ENCODE peak calls at places on chromosomes 5 and 9, in seven cellular contexts. W, S, N, Y, L, F and I are unnamed samples.

GRCh38 chr5:58156977-58157701 is 302.7 kb downstream of the PLK2 start:
- DNase-seq in F (no peak), W (no peak), Y (peak), L (no peak), N (no peak), S (no peak), I (no peak)

GRCh38 chr5:155883966-155884555 is 442.9 kb upstream of the SGCD start:
- DNase-seq in L (no peak), W (no peak), Y (no peak), F (no peak), N (no peak), S (no peak), I (no peak)

GRCh38 chr5:92800360-92800759 is 780.7 kb downstream of the NR2F1-AS1 start:
- DNase-seq in F (no peak), Y (no peak), N (no peak), S (no peak), W (no peak), L (peak), I (no peak)

GRCh38 chr5:132101385-132101880 is 27.8 kb downstream of the CSF2 start:
- DNase-seq in N (no peak), Y (no peak), S (no peak), W (no peak), F (no peak), L (no peak), I (no peak)

GRCh38 chr9:112233769-112234168 is 58.7 kb upstream of the SUSD1 start:
- DNase-seq in N (peak), L (peak), Y (no peak), S (no peak), W (no peak), F (no peak), I (no peak)

GRCh38 chr5:141866111-141866510 is 12.1 kb downstream of the PCDH1 start:
- DNase-seq in F (no peak), L (no peak), Y (peak), S (peak), W (no peak), N (no peak), I (peak)

GRCh38 chr5:129945779-129946270 is 41.6 kb downstream of the CHSY3 start:
- DNase-seq in N (no peak), W (no peak), F (no peak), Y (no peak), S (no peak), L (no peak), I (no peak)

GRCh38 chr5:96817496-96817895 is 9.8 kb upstream of the ERAP1 start:
- DNase-seq in N (no peak), F (no peak), Y (no peak), W (no peak), S (no peak), L (no peak), I (no peak)

GRCh38 chr5:170482511-170482910 is 21.3 kb upstream of the KCNIP1 start:
- DNase-seq in S (no peak), Y (no peak), L (no peak), N (no peak), W (no peak), F (no peak), I (no peak)

GRCh38 chr9:2768330-2768729 is 51.0 kb downstream of the KCNV2 start:
- DNase-seq in F (no peak), W (no peak), S (no peak), Y (no peak), L (no peak), N (no peak), I (no peak)

GRCh38 chr5:93018461-93018860 is 562.6 kb downstream of the NR2F1-AS1 start:
- DNase-seq in S (no peak), N (no peak), L (no peak), W (no peak), Y (no peak), F (no peak), I (no peak)

GRCh38 chr5:104179057-104179456 is 616.5 kb upstream of the NUDT12 start:
- DNase-seq in F (peak), W (no peak), Y (peak), N (no peak), S (no peak), L (peak), I (peak)

GRCh38 chr5:61551637-61552313 is 219.7 kb downstream of the ZSWIM6 start:
- DNase-seq in L (no peak), F (no peak), N (no peak), W (no peak), Y (no peak), S (no peak), I (no peak)

GRCh38 chr5:132022737-132023136 is 11.3 kb upstream of the ACSL6 start:
- DNase-seq in L (no peak), W (no peak), F (peak), S (no peak), Y (no peak), N (no peak), I (no peak)

GRCh38 chr5:57887851-57888621 is 405.4 kb upstream of the ACTBL2 start:
- DNase-seq in Y (peak), N (no peak), F (no peak), L (peak), S (no peak), W (no peak), I (peak)

GRCh38 chr5:65790371-65791163 is 68.6 kb downstream of the NLN start:
- DNase-seq in S (no peak), L (no peak), W (no peak), Y (no peak), N (no peak), F (no peak), I (no peak)

DNA sequence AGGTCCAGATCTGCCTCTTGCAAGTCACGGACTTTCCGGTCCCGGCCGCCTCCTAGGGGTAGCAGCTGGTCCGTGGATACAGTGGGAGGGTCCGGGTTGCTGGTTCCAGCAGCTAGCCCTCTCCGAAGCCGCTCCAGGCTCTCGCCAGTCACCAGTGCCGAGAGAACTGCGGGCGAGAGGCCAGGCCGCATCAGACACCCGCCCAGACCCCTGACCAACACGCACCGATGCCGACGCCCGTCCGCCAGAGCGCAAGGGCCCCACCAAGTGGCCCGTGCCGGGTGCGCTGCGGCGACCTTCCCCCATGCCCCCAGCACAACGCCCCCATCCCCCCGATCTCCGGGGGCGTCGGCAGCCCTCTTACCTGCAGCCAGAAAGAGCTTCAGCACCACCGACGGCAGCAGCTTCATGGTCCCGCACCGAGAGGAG is 470 bp downstream of the HBEGF start:
- DNase-seq in N (peak), S (peak), Y (peak), L (peak), W (no peak), F (no peak), I (peak)
- TF ChIP-seq CTCF in N (no peak), S (peak), Y (peak), L (peak), W (no peak), F (peak), I (peak)

GRCh38 chr5:151758430-151759241 is at the start of gene ATOX1:
- DNase-seq in N (peak), S (peak), Y (peak), W (peak), F (peak), L (peak), I (peak)
- TF ChIP-seq CTCF in N (peak), S (no peak), Y (peak), W (no peak), F (no peak), L (no peak), I (no peak)

GRCh38 chr5:1011226-1011631 is 2.6 kb downstream of the NKD2 start:
- DNase-seq in S (peak), F (peak), Y (peak), L (no peak), W (no peak), N (peak), I (peak)

GRCh38 chr5:1009359-1010180 is 968 bp downstream of the NKD2 start:
- DNase-seq in F (no peak), L (no peak), Y (peak), W (peak), N (peak), S (peak), I (no peak)

GRCh38 chr5:1008451-1009358 is at the start of gene NKD2:
- DNase-seq in F (peak), L (no peak), S (peak), N (peak), Y (peak), W (peak), I (peak)

GRCh38 chr5:1010641-1011046 is 2.0 kb downstream of the NKD2 start:
- DNase-seq in S (peak), Y (peak), F (no peak), L (no peak), W (no peak), N (peak), I (no peak)

GRCh38 chr5:1010181-1010510 is 1.5 kb downstream of the NKD2 start:
- DNase-seq in W (no peak), L (no peak), Y (peak), N (peak), F (no peak), S (no peak), I (no peak)
- TF ChIP-seq CTCF in W (no peak), L (no peak), Y (no peak), N (no peak), F (no peak), S (no peak), I (no peak)

DNA sequence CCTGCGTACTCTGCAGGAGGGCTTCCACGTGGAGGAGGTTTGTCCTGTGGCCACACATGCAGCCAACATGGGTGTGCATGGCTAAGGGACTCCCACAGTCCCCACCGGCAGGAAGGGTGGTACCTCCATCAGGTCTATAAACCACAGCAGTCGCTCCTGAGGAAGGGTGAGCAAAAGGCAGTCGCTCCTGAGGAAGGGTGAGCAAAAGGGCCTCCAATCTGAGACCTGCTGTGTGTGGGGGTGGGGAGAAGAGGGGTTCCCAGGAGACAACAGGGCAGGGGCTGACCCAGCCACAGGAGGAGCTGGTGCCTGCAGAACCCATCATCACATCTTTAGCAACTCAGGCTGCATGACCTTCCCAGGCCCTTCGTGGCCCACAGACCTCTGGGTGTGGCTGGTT is 30.3 kb upstream of the AKNA start:
- DNase-seq in N (no peak), L (no peak), S (peak), Y (no peak), F (no peak), W (no peak), I (no peak)
- TF ChIP-seq CTCF in N (no peak), L (no peak), S (no peak), Y (no peak), F (no peak), W (no peak), I (no peak)